ENCODE peak calls at places on chromosomes 2 and 18, in nine cellular contexts. One of them, this sample, is unnamed.

GRCh38 chr18:52236134-52236533 is 103.9 kb upstream of the DCC start:
- DNase-seq in heart left ventricle: no peak
- DNase-seq in iPS DF 6.9: no peak
- DNase-seq in neural progenitor cell: no peak
- DNase-seq in CD8-positive, alpha-beta memory T cell: no peak
- DNase-seq in AG04450: no peak
- DNase-seq in astrocyte: peak
- DNase-seq in GM12878: no peak
- DNase-seq in mesenchymal stem cell: no peak
- DNase-seq in this sample: no peak

GRCh38 chr2:28002181-28002580 is 111.7 kb downstream of the BABAM2 start:
- DNase-seq in heart left ventricle: no peak
- DNase-seq in iPS DF 6.9: no peak
- DNase-seq in neural progenitor cell: no peak
- DNase-seq in CD8-positive, alpha-beta memory T cell: no peak
- DNase-seq in AG04450: no peak
- DNase-seq in astrocyte: no peak
- DNase-seq in GM12878: no peak
- DNase-seq in mesenchymal stem cell: no peak
- DNase-seq in this sample: no peak

GRCh38 chr2:188664391-188664790 is 309.8 kb upstream of the COL3A1 start:
- DNase-seq in heart left ventricle: no peak
- DNase-seq in iPS DF 6.9: no peak
- DNase-seq in neural progenitor cell: no peak
- DNase-seq in CD8-positive, alpha-beta memory T cell: no peak
- DNase-seq in AG04450: no peak
- DNase-seq in astrocyte: no peak
- DNase-seq in GM12878: no peak
- DNase-seq in mesenchymal stem cell: no peak
- DNase-seq in this sample: no peak

GRCh38 chr18:59623456-59624383 is 73.5 kb downstream of the CCBE1 start:
- DNase-seq in heart left ventricle: no peak
- DNase-seq in iPS DF 6.9: no peak
- DNase-seq in neural progenitor cell: no peak
- DNase-seq in CD8-positive, alpha-beta memory T cell: no peak
- DNase-seq in AG04450: no peak
- DNase-seq in astrocyte: peak
- DNase-seq in GM12878: no peak
- DNase-seq in mesenchymal stem cell: peak
- DNase-seq in this sample: no peak

GRCh38 chr2:11370377-11371098 is 26.1 kb upstream of the ROCK2 start:
- DNase-seq in heart left ventricle: no peak
- DNase-seq in iPS DF 6.9: no peak
- DNase-seq in neural progenitor cell: no peak
- DNase-seq in CD8-positive, alpha-beta memory T cell: no peak
- DNase-seq in AG04450: no peak
- DNase-seq in astrocyte: no peak
- DNase-seq in GM12878: no peak
- DNase-seq in mesenchymal stem cell: no peak
- DNase-seq in this sample: no peak

GRCh38 chr18:70418551-70419311 is 129.9 kb downstream of the SOCS6 start:
- DNase-seq in heart left ventricle: no peak
- DNase-seq in iPS DF 6.9: no peak
- DNase-seq in neural progenitor cell: no peak
- DNase-seq in CD8-positive, alpha-beta memory T cell: no peak
- DNase-seq in AG04450: no peak
- DNase-seq in astrocyte: peak
- DNase-seq in GM12878: no peak
- DNase-seq in mesenchymal stem cell: peak
- DNase-seq in this sample: no peak

GRCh38 chr18:55280515-55280914 is 307.5 kb downstream of the TCF4 start:
- DNase-seq in heart left ventricle: no peak
- DNase-seq in iPS DF 6.9: no peak
- DNase-seq in neural progenitor cell: no peak
- DNase-seq in CD8-positive, alpha-beta memory T cell: no peak
- DNase-seq in AG04450: no peak
- DNase-seq in astrocyte: no peak
- DNase-seq in GM12878: no peak
- DNase-seq in mesenchymal stem cell: no peak
- DNase-seq in this sample: no peak

GRCh38 chr2:54581326-54582039 is 125.4 kb downstream of the SPTBN1 start:
- DNase-seq in heart left ventricle: no peak
- DNase-seq in iPS DF 6.9: no peak
- DNase-seq in neural progenitor cell: no peak
- DNase-seq in CD8-positive, alpha-beta memory T cell: no peak
- DNase-seq in AG04450: no peak
- DNase-seq in astrocyte: no peak
- DNase-seq in GM12878: peak
- DNase-seq in mesenchymal stem cell: no peak
- DNase-seq in this sample: no peak

GRCh38 chr2:32772623-32773221 is 144.9 kb downstream of the TTC27 start:
- DNase-seq in heart left ventricle: no peak
- DNase-seq in iPS DF 6.9: peak
- DNase-seq in neural progenitor cell: peak
- DNase-seq in CD8-positive, alpha-beta memory T cell: no peak
- DNase-seq in AG04450: peak
- DNase-seq in astrocyte: peak
- DNase-seq in GM12878: no peak
- DNase-seq in mesenchymal stem cell: peak
- DNase-seq in this sample: peak

GRCh38 chr2:48541696-48542389 is 11.9 kb downstream of the STON1 start:
- DNase-seq in heart left ventricle: no peak
- DNase-seq in iPS DF 6.9: no peak
- DNase-seq in neural progenitor cell: no peak
- DNase-seq in CD8-positive, alpha-beta memory T cell: no peak
- DNase-seq in AG04450: no peak
- DNase-seq in astrocyte: no peak
- DNase-seq in GM12878: no peak
- DNase-seq in mesenchymal stem cell: no peak
- DNase-seq in this sample: no peak

GRCh38 chr18:28071199-28071598 is 105.7 kb downstream of the CDH2 start:
- DNase-seq in heart left ventricle: no peak
- DNase-seq in iPS DF 6.9: no peak
- DNase-seq in neural progenitor cell: no peak
- DNase-seq in CD8-positive, alpha-beta memory T cell: no peak
- DNase-seq in AG04450: no peak
- DNase-seq in astrocyte: no peak
- DNase-seq in GM12878: no peak
- DNase-seq in mesenchymal stem cell: no peak
- DNase-seq in this sample: no peak

GRCh38 chr18:13264986-13265900 is 46.7 kb downstream of the LDLRAD4 start:
- DNase-seq in heart left ventricle: no peak
- DNase-seq in iPS DF 6.9: no peak
- DNase-seq in neural progenitor cell: no peak
- DNase-seq in CD8-positive, alpha-beta memory T cell: no peak
- DNase-seq in AG04450: no peak
- DNase-seq in astrocyte: no peak
- DNase-seq in GM12878: no peak
- DNase-seq in mesenchymal stem cell: no peak
- DNase-seq in this sample: no peak

GRCh38 chr2:130391872-130392670 is 36.2 kb downstream of the PTPN18 start:
- DNase-seq in heart left ventricle: no peak
- DNase-seq in iPS DF 6.9: no peak
- DNase-seq in neural progenitor cell: no peak
- DNase-seq in CD8-positive, alpha-beta memory T cell: no peak
- DNase-seq in AG04450: no peak
- DNase-seq in astrocyte: no peak
- DNase-seq in GM12878: no peak
- DNase-seq in mesenchymal stem cell: peak
- DNase-seq in this sample: no peak

GRCh38 chr2:11329759-11330158 is 14.7 kb downstream of the ROCK2 start:
- DNase-seq in heart left ventricle: no peak
- DNase-seq in iPS DF 6.9: no peak
- DNase-seq in neural progenitor cell: no peak
- DNase-seq in CD8-positive, alpha-beta memory T cell: no peak
- DNase-seq in AG04450: no peak
- DNase-seq in astrocyte: no peak
- DNase-seq in GM12878: no peak
- DNase-seq in mesenchymal stem cell: no peak
- DNase-seq in this sample: no peak

GRCh38 chr2:63591566-63592175 is 2.9 kb downstream of the MDH1 start:
- DNase-seq in heart left ventricle: no peak
- DNase-seq in iPS DF 6.9: no peak
- DNase-seq in neural progenitor cell: no peak
- DNase-seq in CD8-positive, alpha-beta memory T cell: no peak
- DNase-seq in AG04450: no peak
- DNase-seq in astrocyte: no peak
- DNase-seq in GM12878: no peak
- DNase-seq in mesenchymal stem cell: peak
- DNase-seq in this sample: no peak

GRCh38 chr2:127429844-127430425 is 11.7 kb downstream of the PROC start:
- DNase-seq in heart left ventricle: no peak
- DNase-seq in iPS DF 6.9: no peak
- DNase-seq in neural progenitor cell: no peak
- DNase-seq in CD8-positive, alpha-beta memory T cell: no peak
- DNase-seq in AG04450: no peak
- DNase-seq in astrocyte: no peak
- DNase-seq in GM12878: no peak
- DNase-seq in mesenchymal stem cell: no peak
- DNase-seq in this sample: no peak

GRCh38 chr2:216014006-216014405 is 655 bp upstream of the MREG start:
- DNase-seq in heart left ventricle: no peak
- DNase-seq in iPS DF 6.9: no peak
- DNase-seq in neural progenitor cell: no peak
- DNase-seq in CD8-positive, alpha-beta memory T cell: no peak
- DNase-seq in AG04450: no peak
- DNase-seq in astrocyte: no peak
- DNase-seq in GM12878: no peak
- DNase-seq in mesenchymal stem cell: no peak
- DNase-seq in this sample: no peak
- H3K4me3 ChIP-seq in heart left ventricle: no peak
- H3K4me3 ChIP-seq in iPS DF 6.9: no peak
- H3K4me3 ChIP-seq in neural progenitor cell: no peak
- H3K4me3 ChIP-seq in CD8-positive, alpha-beta memory T cell: no peak
- H3K4me3 ChIP-seq in AG04450: no peak
- H3K4me3 ChIP-seq in astrocyte: no peak
- H3K4me3 ChIP-seq in GM12878: peak
- H3K4me3 ChIP-seq in mesenchymal stem cell: peak
- H3K4me3 ChIP-seq in this sample: peak

DNA sequence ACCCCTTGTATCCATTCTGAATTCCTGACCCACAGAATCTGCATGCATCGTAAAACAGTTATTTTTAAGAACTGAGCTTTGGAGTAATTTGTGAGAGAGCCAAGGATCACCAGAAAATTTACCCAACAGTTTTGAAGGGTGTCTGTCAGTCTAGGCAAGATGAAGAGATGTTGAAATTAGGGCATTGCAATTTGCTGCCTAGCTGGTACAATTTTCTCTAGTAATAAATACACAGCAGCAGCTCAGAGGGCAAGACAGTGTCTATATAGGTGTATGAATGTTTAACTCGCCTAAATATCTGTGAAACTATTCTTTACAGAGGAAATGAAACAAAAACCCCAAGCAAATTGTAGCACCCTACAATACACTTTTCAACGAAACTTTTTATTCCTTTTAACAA is 377.8 kb upstream of the POU3F3 start:
- DNase-seq in heart left ventricle: no peak
- DNase-seq in iPS DF 6.9: no peak
- DNase-seq in neural progenitor cell: no peak
- DNase-seq in CD8-positive, alpha-beta memory T cell: no peak
- DNase-seq in AG04450: no peak
- DNase-seq in astrocyte: no peak
- DNase-seq in GM12878: no peak
- DNase-seq in mesenchymal stem cell: no peak
- DNase-seq in this sample: no peak
- H3K4me3 ChIP-seq in heart left ventricle: no peak
- H3K4me3 ChIP-seq in iPS DF 6.9: no peak
- H3K4me3 ChIP-seq in neural progenitor cell: no peak
- H3K4me3 ChIP-seq in CD8-positive, alpha-beta memory T cell: no peak
- H3K4me3 ChIP-seq in AG04450: no peak
- H3K4me3 ChIP-seq in astrocyte: no peak
- H3K4me3 ChIP-seq in GM12878: no peak
- H3K4me3 ChIP-seq in mesenchymal stem cell: no peak
- H3K4me3 ChIP-seq in this sample: no peak

DNA sequence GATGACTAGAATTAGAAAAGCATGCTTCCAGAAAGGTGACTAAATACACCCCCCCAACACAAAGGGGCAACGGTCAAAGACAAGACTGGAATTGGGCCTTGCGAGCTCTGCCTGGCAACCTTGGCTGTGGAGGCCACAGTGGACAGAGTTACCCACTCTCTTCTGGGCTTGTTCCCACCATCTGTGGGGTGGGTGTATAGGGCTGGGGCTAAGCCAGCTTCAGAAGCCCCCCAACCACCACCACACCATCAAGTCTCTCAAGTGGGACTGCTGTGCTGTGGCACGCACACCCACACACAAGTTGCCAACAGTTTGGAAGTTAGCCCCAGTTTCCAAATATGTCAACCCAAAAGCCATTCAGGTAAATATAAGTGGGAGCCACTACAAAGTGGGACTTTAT is 7.8 kb downstream of the NFE2L2 start:
- DNase-seq in heart left ventricle: no peak
- DNase-seq in iPS DF 6.9: no peak
- DNase-seq in neural progenitor cell: no peak
- DNase-seq in CD8-positive, alpha-beta memory T cell: no peak
- DNase-seq in AG04450: no peak
- DNase-seq in astrocyte: no peak
- DNase-seq in GM12878: no peak
- DNase-seq in mesenchymal stem cell: peak
- DNase-seq in this sample: no peak
- H3K4me3 ChIP-seq in heart left ventricle: no peak
- H3K4me3 ChIP-seq in iPS DF 6.9: no peak
- H3K4me3 ChIP-seq in neural progenitor cell: no peak
- H3K4me3 ChIP-seq in CD8-positive, alpha-beta memory T cell: no peak
- H3K4me3 ChIP-seq in AG04450: peak
- H3K4me3 ChIP-seq in astrocyte: no peak
- H3K4me3 ChIP-seq in GM12878: no peak
- H3K4me3 ChIP-seq in mesenchymal stem cell: no peak
- H3K4me3 ChIP-seq in this sample: no peak

DNA sequence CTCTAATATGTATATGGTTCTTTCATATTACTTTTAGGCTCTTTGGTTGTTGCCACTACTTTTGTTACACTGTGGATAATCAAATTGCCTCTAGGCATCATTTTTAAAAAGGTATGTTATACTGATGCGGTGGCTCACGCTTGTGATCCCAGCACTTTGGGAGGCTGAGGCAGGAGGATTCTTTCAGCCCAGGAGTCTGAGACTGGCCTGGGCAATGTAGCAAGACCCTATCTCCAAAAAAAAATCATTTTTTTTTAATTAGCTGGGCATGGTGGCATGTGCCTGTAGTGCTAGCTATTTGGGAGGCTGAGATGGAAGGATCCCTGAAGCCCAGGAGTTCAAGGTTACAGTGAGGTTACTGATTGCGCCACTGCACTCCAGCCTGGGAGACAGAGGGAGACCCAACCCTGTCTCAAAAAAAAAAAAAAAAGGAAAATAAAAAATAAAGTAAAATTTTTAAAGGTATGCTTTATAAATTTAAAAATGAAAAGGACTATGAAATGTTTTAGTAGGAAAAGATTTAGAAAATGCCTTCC is 48.1 kb upstream of the DYNC2LI1 start:
- DNase-seq in heart left ventricle: no peak
- DNase-seq in iPS DF 6.9: no peak
- DNase-seq in neural progenitor cell: no peak
- DNase-seq in CD8-positive, alpha-beta memory T cell: no peak
- DNase-seq in AG04450: no peak
- DNase-seq in astrocyte: no peak
- DNase-seq in GM12878: no peak
- DNase-seq in mesenchymal stem cell: no peak
- DNase-seq in this sample: no peak
- H3K4me3 ChIP-seq in heart left ventricle: no peak
- H3K4me3 ChIP-seq in iPS DF 6.9: no peak
- H3K4me3 ChIP-seq in neural progenitor cell: no peak
- H3K4me3 ChIP-seq in CD8-positive, alpha-beta memory T cell: no peak
- H3K4me3 ChIP-seq in AG04450: no peak
- H3K4me3 ChIP-seq in astrocyte: no peak
- H3K4me3 ChIP-seq in GM12878: no peak
- H3K4me3 ChIP-seq in mesenchymal stem cell: no peak
- H3K4me3 ChIP-seq in this sample: no peak